ENCODE peak calls at places on chromosomes 12 and 14, in four cellular contexts. U, Q, Y and W are unnamed samples.

GRCh38 chr12:94244165-94245133 is 96.1 kb downstream of the PLXNC1 start:
- DNase-seq in U (no peak), Q (no peak), Y (no peak), W (no peak)

GRCh38 chr12:84727964-84728363 is 184.6 kb downstream of the SLC6A15 start:
- DNase-seq in U (peak), Q (no peak), Y (no peak), W (peak)

GRCh38 chr12:56129210-56129691 is 1.2 kb downstream of the ESYT1 start:
- DNase-seq in Q (no peak), U (peak), Y (peak), W (peak)

GRCh38 chr14:24076302-24076601 is 4.9 kb downstream of the CPNE6 start:
- DNase-seq in Y (no peak), U (no peak), Q (no peak), W (no peak)

GRCh38 chr12:49018282-49019119 is at the start of gene PRKAG1:
- DNase-seq in U (peak), Y (peak), Q (peak), W (peak)

GRCh38 chr12:38350342-38351181 is 34.0 kb downstream of the ALG10B start:
- DNase-seq in Y (no peak), U (no peak), Q (no peak), W (no peak)

GRCh38 chr12:49974231-49974675 is 1.5 kb downstream of the AQP6 start:
- DNase-seq in Y (no peak), Q (no peak), U (peak), W (no peak)

GRCh38 chr14:61388976-61389576 is 67.7 kb downstream of the PRKCH start:
- DNase-seq in Q (no peak), Y (no peak), U (peak), W (peak)

GRCh38 chr14:39434401-39434800 is 2.2 kb upstream of the FBXO33 start:
- DNase-seq in Q (no peak), U (no peak), Y (peak), W (no peak)

GRCh38 chr12:15779925-15780324 is 9.3 kb downstream of the EPS8 start:
- DNase-seq in Y (no peak), Q (no peak), U (peak), W (no peak)

GRCh38 chr12:15886372-15887042 is 4.3 kb downstream of the STRAP start:
- DNase-seq in U (peak), Q (no peak), Y (no peak), W (peak)

GRCh38 chr12:71282020-71282419 is 124.2 kb upstream of the TSPAN8 start:
- DNase-seq in Q (peak), U (no peak), Y (no peak), W (no peak)

GRCh38 chr12:1289371-1290155 is 298.5 kb downstream of the ERC1 start:
- DNase-seq in U (no peak), Q (no peak), Y (no peak), W (no peak)

GRCh38 chr12:100656806-100657205 is 83.3 kb downstream of the GAS2L3 start:
- DNase-seq in Q (peak), Y (no peak), U (no peak), W (peak)

GRCh38 chr12:115335594-115335993 is 651.6 kb upstream of the TBX3 start:
- DNase-seq in Y (no peak), Q (no peak), U (no peak), W (no peak)

GRCh38 chr12:11716794-11717532 is 67.5 kb downstream of the ETV6 start:
- DNase-seq in Y (no peak), Q (no peak), U (peak), W (peak)

DNA sequence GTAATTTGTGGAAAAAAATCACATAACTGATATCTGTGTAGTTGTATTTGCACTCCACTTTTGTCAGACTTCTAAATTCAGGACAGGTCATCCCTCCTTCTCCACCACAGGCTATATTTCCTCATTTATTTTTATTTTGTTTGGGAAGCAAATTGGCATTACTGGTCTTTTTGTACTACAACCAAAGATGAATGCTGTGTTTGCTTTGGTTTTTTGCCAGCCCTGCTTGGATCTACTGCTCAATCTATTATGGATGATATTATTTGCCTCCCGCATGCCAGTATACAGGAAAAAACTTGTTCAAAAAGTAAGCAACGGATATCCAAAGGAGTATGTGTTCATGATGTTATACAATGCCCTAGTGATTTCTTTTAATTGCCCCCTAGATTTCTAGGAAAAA is 948.8 kb downstream of the TRHDE start:
- DNase-seq in U (no peak), Q (no peak), Y (no peak), W (no peak)
- H3K27ac ChIP-seq in U (no peak), Q (no peak), Y (no peak), W (no peak)

DNA sequence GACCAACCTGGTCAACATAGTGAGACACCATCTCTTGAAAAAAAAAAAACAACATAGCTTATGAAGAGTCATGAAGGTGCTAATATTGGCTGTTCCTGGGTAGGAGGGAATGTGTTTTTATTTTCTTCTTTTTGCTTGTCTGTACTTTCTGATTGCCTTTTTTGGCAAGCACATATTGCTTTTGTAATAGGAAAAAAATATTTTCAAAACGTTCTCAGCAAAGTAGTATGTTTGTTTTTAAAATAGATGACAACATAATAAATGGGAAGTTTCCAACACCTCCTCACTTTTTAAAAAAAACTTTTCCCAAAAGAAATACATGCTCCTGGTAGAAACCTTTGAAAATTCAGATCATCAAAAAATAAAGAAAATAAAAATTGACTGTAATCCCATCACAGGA is 20.9 kb downstream of the FOS start:
- DNase-seq in Q (no peak), U (no peak), Y (no peak), W (no peak)
- H3K27ac ChIP-seq in Q (no peak), U (no peak), Y (no peak), W (peak)

GRCh38 chr12:47896633-47897032 is 8.2 kb downstream of the VDR start:
- DNase-seq in Q (no peak), U (no peak), Y (no peak), W (no peak)

GRCh38 chr12:47892819-47893218 is 12.0 kb downstream of the VDR start:
- DNase-seq in Q (no peak), Y (no peak), U (peak), W (no peak)

GRCh38 chr12:47896022-47896421 is 8.8 kb downstream of the VDR start:
- DNase-seq in Y (no peak), U (no peak), Q (no peak), W (no peak)

GRCh38 chr12:47894068-47894467 is 10.7 kb downstream of the VDR start:
- DNase-seq in Q (no peak), Y (no peak), U (no peak), W (no peak)

DNA sequence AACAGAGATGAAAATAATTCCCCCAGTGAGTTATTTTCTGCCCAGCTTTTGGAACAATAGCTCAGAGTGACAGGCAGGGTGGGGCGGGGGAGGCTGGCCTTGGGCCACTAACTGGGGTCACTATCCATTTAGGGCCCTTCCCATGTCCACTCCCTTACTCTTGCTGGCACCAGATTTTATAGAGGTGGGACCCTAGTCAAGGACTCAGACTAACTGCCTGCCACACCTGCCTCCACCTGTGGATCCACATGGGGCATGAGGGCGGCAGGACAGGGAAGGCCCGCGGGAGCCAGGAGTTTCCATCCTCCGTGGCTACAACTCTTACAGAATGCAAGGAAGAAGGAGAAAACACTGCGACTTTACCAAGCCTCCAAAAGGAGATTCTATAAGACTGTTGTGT is 10.1 kb downstream of the VDR start:
- DNase-seq in U (no peak), Q (no peak), Y (no peak), W (no peak)
- H3K27ac ChIP-seq in U (no peak), Q (no peak), Y (no peak), W (no peak)

GRCh38 chr12:54421175-54421872 is 2.3 kb upstream of the ITGA5 start:
- DNase-seq in Q (no peak), Y (no peak), U (peak), W (no peak)
- H3K27ac ChIP-seq in Q (no peak), Y (no peak), U (peak), W (peak)